ENCODE peak calls at places on chromosomes 5 and 9, in four cellular contexts. R, V, C and T are unnamed samples.

GRCh38 chr9:124934290-124934689 is 6.6 kb downstream of the GOLGA1 start:
- DNase-seq in V (no peak), R (no peak), C (peak), T (no peak)

GRCh38 chr9:124436320-124436719 is 13.9 kb upstream of the ADGRD2 start:
- DNase-seq in R (no peak), C (peak), V (no peak), T (no peak)

GRCh38 chr9:82419827-82420486 is 431.4 kb downstream of the SPATA31D1 start:
- DNase-seq in R (no peak), C (no peak), V (no peak), T (no peak)

GRCh38 chr5:88659529-88660325 is 223.3 kb downstream of the MEF2C start:
- DNase-seq in R (no peak), V (no peak), C (no peak), T (no peak)

GRCh38 chr5:171632618-171633017 is 153.0 kb upstream of the SMIM23 start:
- DNase-seq in C (no peak), V (no peak), R (no peak), T (peak)

GRCh38 chr9:96618209-96619108 is 1.2 kb downstream of the CDC14B start:
- DNase-seq in V (no peak), R (no peak), C (no peak), T (no peak)

GRCh38 chr5:141272906-141273305 is 27.7 kb downstream of the PCDHB15 start:
- DNase-seq in V (no peak), C (no peak), R (peak), T (no peak)

GRCh38 chr5:113047733-113048652 is 71.4 kb downstream of the DCP2 start:
- DNase-seq in V (no peak), C (peak), R (peak), T (peak)

GRCh38 chr5:77301447-77301878 is 91.0 kb downstream of the PDE8B start:
- DNase-seq in C (no peak), V (no peak), R (no peak), T (no peak)

GRCh38 chr5:624118-624950 is 12.2 kb downstream of the CEP72 start:
- DNase-seq in C (no peak), V (no peak), R (no peak), T (no peak)

GRCh38 chr9:14523545-14523944 is 169.7 kb downstream of the ZDHHC21 start:
- DNase-seq in V (no peak), C (no peak), R (no peak), T (no peak)

GRCh38 chr5:152170350-152170749 is 234.7 kb downstream of the NMUR2 start:
- DNase-seq in C (no peak), R (no peak), V (no peak), T (no peak)

GRCh38 chr9:114893221-114893620 is 37.2 kb downstream of the TNFSF8 start:
- DNase-seq in C (no peak), V (no peak), R (no peak), T (no peak)

GRCh38 chr5:130532786-130533185 is 628.5 kb downstream of the CHSY3 start:
- DNase-seq in V (no peak), R (no peak), C (no peak), T (no peak)

GRCh38 chr5:135185461-135186075 is 151.5 kb upstream of the PITX1 start:
- DNase-seq in R (no peak), C (no peak), V (no peak), T (no peak)
- TF ChIP-seq SPI1 in R (no peak), C (no peak), V (no peak), T (no peak)

GRCh38 chr5:23507278-23507685 is at the start of gene PRDM9:
- DNase-seq in C (no peak), R (peak), V (no peak), T (no peak)
- TF ChIP-seq SPI1 in C (no peak), R (no peak), V (no peak), T (no peak)

DNA sequence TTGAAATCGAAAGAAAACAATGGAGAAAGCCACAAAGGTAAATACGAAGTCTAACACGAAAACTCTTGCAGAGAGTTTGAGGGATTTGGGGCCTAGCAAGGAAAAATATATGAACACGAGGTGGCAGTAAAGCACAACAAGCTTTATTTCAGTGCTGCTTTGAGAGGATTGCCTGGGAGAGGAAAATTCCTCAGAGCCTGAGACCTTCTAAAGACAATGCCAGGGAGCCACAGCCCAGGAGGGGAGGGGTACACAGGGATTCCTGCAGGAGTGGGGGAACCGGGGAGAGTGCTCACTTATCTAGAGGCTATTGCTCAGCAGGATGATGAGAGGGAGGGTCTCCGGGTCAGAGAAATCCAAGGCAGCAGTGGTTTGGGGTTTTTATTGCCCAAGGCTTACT is 134.9 kb upstream of the ADCY2 start:
- DNase-seq in R (peak), V (no peak), C (no peak), T (no peak)
- TF ChIP-seq SPI1 in R (no peak), V (no peak), C (no peak), T (no peak)

GRCh38 chr9:134211811-134212460 is 47.6 kb upstream of the RNU6ATAC start:
- DNase-seq in C (no peak), R (no peak), V (no peak), T (no peak)
- TF ChIP-seq SPI1 in C (no peak), R (no peak), V (no peak), T (no peak)

GRCh38 chr5:181039961-181040915 is at the start of gene BTNL9:
- DNase-seq in V (no peak), R (no peak), C (no peak), T (no peak)

GRCh38 chr5:181039471-181039870 is 595 bp upstream of the BTNL9 start:
- DNase-seq in R (no peak), V (no peak), C (no peak), T (no peak)

GRCh38 chr5:181036816-181037364 is 3.2 kb upstream of the BTNL9 start:
- DNase-seq in V (no peak), C (no peak), R (no peak), T (no peak)

GRCh38 chr5:181035991-181036815 is 3.9 kb upstream of the BTNL9 start:
- DNase-seq in R (no peak), C (no peak), V (no peak), T (no peak)

GRCh38 chr5:181037365-181037861 is 2.7 kb upstream of the BTNL9 start:
- DNase-seq in R (peak), V (no peak), C (no peak), T (no peak)
- TF ChIP-seq SPI1 in R (peak), V (peak), C (no peak), T (no peak)

DNA sequence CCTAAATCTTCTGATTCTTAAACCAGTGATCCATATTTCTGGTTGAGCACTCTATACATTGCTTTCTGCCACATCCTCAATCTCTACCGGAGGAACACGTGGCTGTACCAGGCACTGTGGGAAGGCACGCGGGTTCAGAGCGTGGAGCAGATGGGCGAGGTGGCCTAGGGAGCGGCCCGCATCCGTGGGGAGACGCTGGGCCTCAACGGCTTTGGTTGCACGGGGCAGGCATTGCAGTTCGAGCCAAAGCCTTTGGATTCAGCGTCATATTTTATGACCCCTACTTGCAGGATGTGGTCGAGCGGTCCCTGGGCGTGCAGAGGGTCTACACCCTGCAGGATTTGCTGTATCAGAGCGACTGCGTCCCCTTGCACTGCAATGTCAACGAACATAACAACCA is 197.2 kb upstream of the RGMB start:
- DNase-seq in V (no peak), C (no peak), R (no peak), T (no peak)
- TF ChIP-seq SPI1 in V (no peak), C (no peak), R (no peak), T (no peak)

GRCh38 chr9:87569008-87569908 is 71.6 kb downstream of the DAPK1 start:
- DNase-seq in R (no peak), C (no peak), V (no peak), T (no peak)

GRCh38 chr9:87570000-87570834 is 72.5 kb downstream of the DAPK1 start:
- DNase-seq in R (no peak), V (no peak), C (no peak), T (no peak)

GRCh38 chr9:87572719-87573118 is 75.1 kb downstream of the DAPK1 start:
- DNase-seq in R (no peak), C (no peak), V (no peak), T (no peak)

GRCh38 chr9:87577746-87578145 is 80.1 kb downstream of the DAPK1 start:
- DNase-seq in R (no peak), C (no peak), V (no peak), T (no peak)

GRCh38 chr9:87573841-87574342 is 76.2 kb downstream of the DAPK1 start:
- DNase-seq in R (no peak), V (no peak), C (no peak), T (no peak)
- TF ChIP-seq SPI1 in R (no peak), V (no peak), C (no peak), T (no peak)

GRCh38 chr5:64603676-64604075 is 86.6 kb upstream of the SHISAL2B start:
- DNase-seq in R (no peak), V (no peak), C (no peak), T (no peak)
- TF ChIP-seq SPI1 in R (no peak), V (no peak), C (no peak), T (no peak)

GRCh38 chr9:109192732-109193361 is 25.8 kb upstream of the FRRS1L start:
- DNase-seq in R (peak), C (no peak), V (no peak), T (no peak)
- TF ChIP-seq SPI1 in R (no peak), C (no peak), V (no peak), T (no peak)